ENCODE peak calls at places on chromosome 20, in nine cellular contexts. O is NCI-H446 treated with DMSO at 0.1 percent for 48 hours; K is LoVo; B is stomach; F is GM12865; X is CD4-positive, alpha-beta T cell; W is stimulated activated CD8-positive, alpha-beta memory T cell treated with anti-CD3 and anti-CD28 coated beads, Interleukin-12 subunit alpha, Interleukin-12 subunit beta, amount 100 ng/mL, for 4 hours; A is activated B cell treated with CpG ODN at 0.5 μM for 24 hours; D is NCI-H2171 treated with DMSO at 0.1 percent for 48 hours. J is an unnamed sample.
A peak's percentile ranks its signal among the peaks of the same experiment; 100 is the strongest.

GRCh38 chr20:37885593-37886507 is 17.1 kb upstream of the VSTM2L start:
- DNase-seq in O (no peak), K (no peak), B (no peak), F (no peak), X (no peak), W (no peak), A (no peak), D (no peak), J (no peak)

GRCh38 chr20:25324412-25324811 is 66.2 kb downstream of the ABHD12 start:
- DNase-seq in O (no peak), K (no peak), B (no peak), F (no peak), X (no peak), W (no peak), A (no peak), D (no peak), J (no peak)

GRCh38 chr20:57190536-57191265 is 75.7 kb downstream of the BMP7 start:
- DNase-seq in O (no peak), K (no peak), B (no peak), F (no peak), X (no peak), W (no peak), A (no peak), D (no peak), J (peak; percentile 5)

GRCh38 chr20:25275813-25276532 is 28.1 kb downstream of the PYGB start:
- DNase-seq in O (no peak), K (no peak), B (peak; percentile 20), F (no peak), X (no peak), W (no peak), A (peak; percentile 13), D (no peak), J (no peak)

GRCh38 chr20:10863337-10864060 is 189.7 kb upstream of the JAG1 start:
- DNase-seq in O (peak; percentile 79), K (peak; percentile 29), B (no peak), F (no peak), X (no peak), W (no peak), A (no peak), D (no peak), J (peak; percentile 90)

GRCh38 chr20:1757606-1758507 is 100.3 kb upstream of the SIRPG start:
- DNase-seq in O (no peak), K (no peak), B (no peak), F (no peak), X (no peak), W (no peak), A (no peak), D (no peak), J (peak; percentile 12)

GRCh38 chr20:16701296-16701695 is 28.5 kb upstream of the SNRPB2 start:
- DNase-seq in O (no peak), K (no peak), B (peak; percentile 30), F (peak; percentile 44), X (peak; percentile 25), W (no peak), A (no peak), D (peak; percentile 15), J (no peak)

GRCh38 chr20:24138126-24138857 is 149.7 kb upstream of the GGTLC1 start:
- DNase-seq in O (no peak), K (no peak), B (no peak), F (no peak), X (no peak), W (no peak), A (no peak), D (peak; percentile 13), J (no peak)

GRCh38 chr20:60261323-60261722 is 303.1 kb downstream of the CDH26 start:
- DNase-seq in O (no peak), K (no peak), B (no peak), F (no peak), X (no peak), W (no peak), A (no peak), D (no peak), J (no peak)

GRCh38 chr20:2946988-2947961 is 74.0 kb downstream of the PTPRA start:
- DNase-seq in O (no peak), K (no peak), B (no peak), F (no peak), X (no peak), W (no peak), A (no peak), D (no peak), J (peak; percentile 3)

GRCh38 chr20:31674895-31675827 is 37.4 kb downstream of the COX4I2 start:
- DNase-seq in O (no peak), K (peak; percentile 40), B (peak; percentile 71), F (peak; percentile 84), X (peak; percentile 43), W (peak; percentile 54), A (peak; percentile 26), D (no peak), J (peak; percentile 86)

GRCh38 chr20:59351148-59352040 is 51.0 kb downstream of the EDN3 start:
- DNase-seq in O (no peak), K (peak; percentile 50), B (no peak), F (no peak), X (no peak), W (no peak), A (no peak), D (no peak), J (peak; percentile 43)

GRCh38 chr20:1431158-1431557 is 35.5 kb downstream of the NSFL1C start:
- DNase-seq in O (no peak), K (no peak), B (no peak), F (no peak), X (no peak), W (no peak), A (no peak), D (no peak), J (no peak)

GRCh38 chr20:58614984-58615760 is 35.9 kb upstream of the STX16 start:
- DNase-seq in O (peak; percentile 8), K (no peak), B (no peak), F (no peak), X (no peak), W (no peak), A (no peak), D (no peak), J (no peak)

GRCh38 chr20:22931653-22932052 is 103.5 kb upstream of the SSTR4 start:
- DNase-seq in O (no peak), K (no peak), B (peak; percentile 70), F (no peak), X (no peak), W (no peak), A (no peak), D (no peak), J (no peak)

GRCh38 chr20:11242320-11242719 is 568.5 kb upstream of the JAG1 start:
- DNase-seq in O (no peak), K (no peak), B (no peak), F (no peak), X (no peak), W (no peak), A (no peak), D (no peak), J (no peak)

GRCh38 chr20:58096880-58097813 is 131.3 kb downstream of the ANKRD60 start:
- DNase-seq in O (no peak), K (no peak), B (no peak), F (no peak), X (no peak), W (no peak), A (no peak), D (no peak), J (no peak)

GRCh38 chr20:45407067-45407745 is 883 bp upstream of the DBNDD2 start:
- DNase-seq in O (no peak), K (peak; percentile 21), B (peak; percentile 39), F (no peak), X (no peak), W (no peak), A (no peak), D (peak; percentile 55), J (peak; percentile 57)

GRCh38 chr20:14434379-14435136 is 97.1 kb upstream of the FLRT3 start:
- DNase-seq in O (no peak), K (no peak), B (no peak), F (no peak), X (no peak), W (no peak), A (no peak), D (no peak), J (peak; percentile 78)

GRCh38 chr20:62316331-62317166 is 13.8 kb downstream of the ADRM1 start:
- DNase-seq in O (no peak), K (no peak), B (no peak), F (no peak), X (no peak), W (no peak), A (no peak), D (no peak), J (no peak)

GRCh38 chr20:46211331-46211722 is 93.2 kb downstream of the CD40 start:
- DNase-seq in O (no peak), K (no peak), B (no peak), F (no peak), X (no peak), W (no peak), A (no peak), D (no peak), J (no peak)

GRCh38 chr20:21832442-21833152 is 127.1 kb downstream of the PAX1 start:
- DNase-seq in O (no peak), K (no peak), B (no peak), F (no peak), X (no peak), W (no peak), A (no peak), D (no peak), J (no peak)

GRCh38 chr20:41701596-41702350 is 83.6 kb upstream of the CHD6 start:
- DNase-seq in O (no peak), K (no peak), B (no peak), F (no peak), X (no peak), W (no peak), A (no peak), D (peak; percentile 61), J (peak; percentile 43)

GRCh38 chr20:47258745-47259695 is 97.5 kb downstream of the ZMYND8 start:
- DNase-seq in O (no peak), K (no peak), B (no peak), F (peak; percentile 89), X (no peak), W (no peak), A (peak; percentile 29), D (no peak), J (peak; percentile 71)

GRCh38 chr20:17615645-17616479 is 46.0 kb downstream of the DSTN start:
- DNase-seq in O (no peak), K (no peak), B (peak; percentile 25), F (no peak), X (no peak), W (no peak), A (no peak), D (no peak), J (no peak)

GRCh38 chr20:5402903-5403531 is 86.3 kb upstream of the PROKR2 start:
- DNase-seq in O (no peak), K (peak; percentile 27), B (no peak), F (peak; percentile 51), X (no peak), W (no peak), A (no peak), D (peak; percentile 39), J (peak; percentile 15)